ENCODE peak calls at places on chromosomes 16 and 17, in eight cellular contexts. One of them, this sample, is unnamed.

GRCh38 chr17:2087597-2088211 is 32.8 kb downstream of the HIC1 start:
- DNase-seq in NCI-H1105: no peak
- DNase-seq in activated CD4-positive, CD25-positive, alpha-beta regulatory T cell: no peak
- DNase-seq in NCI-H1417: no peak
- DNase-seq in HCEC 1CT: no peak
- DNase-seq in activated T-helper 1 cell treated with anti-CD3 and anti-CD28 coated beads, Interleukin-2, amount 50 U/mL, for 16 hours: no peak
- DNase-seq in stimulated activated CD8-positive, alpha-beta memory T cell treated with anti-CD3 and anti-CD28 coated beads, Interleukin-15, amount 100 ng/mL, for 48 hours: peak; percentile 55
- DNase-seq in left cardiac atrium: peak; percentile 62
- DNase-seq in this sample: no peak

GRCh38 chr17:39606434-39607056 is 1.2 kb downstream of the NEUROD2 start:
- DNase-seq in NCI-H1105: no peak
- DNase-seq in activated CD4-positive, CD25-positive, alpha-beta regulatory T cell: no peak
- DNase-seq in NCI-H1417: no peak
- DNase-seq in HCEC 1CT: no peak
- DNase-seq in activated T-helper 1 cell treated with anti-CD3 and anti-CD28 coated beads, Interleukin-2, amount 50 U/mL, for 16 hours: no peak
- DNase-seq in stimulated activated CD8-positive, alpha-beta memory T cell treated with anti-CD3 and anti-CD28 coated beads, Interleukin-15, amount 100 ng/mL, for 48 hours: no peak
- DNase-seq in left cardiac atrium: no peak
- DNase-seq in this sample: no peak

GRCh38 chr17:57086069-57086930 is 1.3 kb downstream of the AKAP1 start:
- DNase-seq in NCI-H1105: peak; percentile 30
- DNase-seq in activated CD4-positive, CD25-positive, alpha-beta regulatory T cell: no peak
- DNase-seq in NCI-H1417: peak; percentile 32
- DNase-seq in HCEC 1CT: peak; percentile 20
- DNase-seq in activated T-helper 1 cell treated with anti-CD3 and anti-CD28 coated beads, Interleukin-2, amount 50 U/mL, for 16 hours: no peak
- DNase-seq in stimulated activated CD8-positive, alpha-beta memory T cell treated with anti-CD3 and anti-CD28 coated beads, Interleukin-15, amount 100 ng/mL, for 48 hours: no peak
- DNase-seq in left cardiac atrium: no peak
- DNase-seq in this sample: peak; percentile 38

GRCh38 chr17:44557653-44558285 is 485 bp downstream of the FZD2 start:
- DNase-seq in NCI-H1105: no peak
- DNase-seq in activated CD4-positive, CD25-positive, alpha-beta regulatory T cell: no peak
- DNase-seq in NCI-H1417: peak; percentile 20
- DNase-seq in HCEC 1CT: peak; percentile 67
- DNase-seq in activated T-helper 1 cell treated with anti-CD3 and anti-CD28 coated beads, Interleukin-2, amount 50 U/mL, for 16 hours: no peak
- DNase-seq in stimulated activated CD8-positive, alpha-beta memory T cell treated with anti-CD3 and anti-CD28 coated beads, Interleukin-15, amount 100 ng/mL, for 48 hours: no peak
- DNase-seq in left cardiac atrium: peak; percentile 46
- DNase-seq in this sample: no peak

GRCh38 chr16:86211800-86212199 is 298.5 kb upstream of the FOXF1 start:
- DNase-seq in NCI-H1105: no peak
- DNase-seq in activated CD4-positive, CD25-positive, alpha-beta regulatory T cell: no peak
- DNase-seq in NCI-H1417: no peak
- DNase-seq in HCEC 1CT: no peak
- DNase-seq in activated T-helper 1 cell treated with anti-CD3 and anti-CD28 coated beads, Interleukin-2, amount 50 U/mL, for 16 hours: no peak
- DNase-seq in stimulated activated CD8-positive, alpha-beta memory T cell treated with anti-CD3 and anti-CD28 coated beads, Interleukin-15, amount 100 ng/mL, for 48 hours: no peak
- DNase-seq in left cardiac atrium: no peak
- DNase-seq in this sample: no peak

GRCh38 chr16:83781-84615 is 6.0 kb downstream of the MPG start:
- DNase-seq in NCI-H1105: peak; percentile 64
- DNase-seq in activated CD4-positive, CD25-positive, alpha-beta regulatory T cell: no peak
- DNase-seq in NCI-H1417: no peak
- DNase-seq in HCEC 1CT: peak; percentile 41
- DNase-seq in activated T-helper 1 cell treated with anti-CD3 and anti-CD28 coated beads, Interleukin-2, amount 50 U/mL, for 16 hours: no peak
- DNase-seq in stimulated activated CD8-positive, alpha-beta memory T cell treated with anti-CD3 and anti-CD28 coated beads, Interleukin-15, amount 100 ng/mL, for 48 hours: peak; percentile 36
- DNase-seq in left cardiac atrium: peak; percentile 65
- DNase-seq in this sample: no peak

GRCh38 chr17:77957215-77957868 is 1.2 kb upstream of the TNRC6C start:
- DNase-seq in NCI-H1105: no peak
- DNase-seq in activated CD4-positive, CD25-positive, alpha-beta regulatory T cell: no peak
- DNase-seq in NCI-H1417: no peak
- DNase-seq in HCEC 1CT: no peak
- DNase-seq in activated T-helper 1 cell treated with anti-CD3 and anti-CD28 coated beads, Interleukin-2, amount 50 U/mL, for 16 hours: no peak
- DNase-seq in stimulated activated CD8-positive, alpha-beta memory T cell treated with anti-CD3 and anti-CD28 coated beads, Interleukin-15, amount 100 ng/mL, for 48 hours: no peak
- DNase-seq in left cardiac atrium: no peak
- DNase-seq in this sample: no peak

GRCh38 chr16:56682703-56683397 is 580 bp downstream of the MT1X start:
- DNase-seq in NCI-H1105: no peak
- DNase-seq in activated CD4-positive, CD25-positive, alpha-beta regulatory T cell: no peak
- DNase-seq in NCI-H1417: no peak
- DNase-seq in HCEC 1CT: no peak
- DNase-seq in activated T-helper 1 cell treated with anti-CD3 and anti-CD28 coated beads, Interleukin-2, amount 50 U/mL, for 16 hours: no peak
- DNase-seq in stimulated activated CD8-positive, alpha-beta memory T cell treated with anti-CD3 and anti-CD28 coated beads, Interleukin-15, amount 100 ng/mL, for 48 hours: no peak
- DNase-seq in left cardiac atrium: peak; percentile 42
- DNase-seq in this sample: no peak

GRCh38 chr16:85539629-85540291 is 73.4 kb upstream of the GSE1 start:
- DNase-seq in NCI-H1105: no peak
- DNase-seq in activated CD4-positive, CD25-positive, alpha-beta regulatory T cell: no peak
- DNase-seq in NCI-H1417: no peak
- DNase-seq in HCEC 1CT: no peak
- DNase-seq in activated T-helper 1 cell treated with anti-CD3 and anti-CD28 coated beads, Interleukin-2, amount 50 U/mL, for 16 hours: no peak
- DNase-seq in stimulated activated CD8-positive, alpha-beta memory T cell treated with anti-CD3 and anti-CD28 coated beads, Interleukin-15, amount 100 ng/mL, for 48 hours: no peak
- DNase-seq in left cardiac atrium: no peak
- DNase-seq in this sample: no peak

GRCh38 chr17:34565715-34566114 is 13.7 kb upstream of the TMEM132E start:
- DNase-seq in NCI-H1105: no peak
- DNase-seq in activated CD4-positive, CD25-positive, alpha-beta regulatory T cell: no peak
- DNase-seq in NCI-H1417: no peak
- DNase-seq in HCEC 1CT: no peak
- DNase-seq in activated T-helper 1 cell treated with anti-CD3 and anti-CD28 coated beads, Interleukin-2, amount 50 U/mL, for 16 hours: no peak
- DNase-seq in stimulated activated CD8-positive, alpha-beta memory T cell treated with anti-CD3 and anti-CD28 coated beads, Interleukin-15, amount 100 ng/mL, for 48 hours: no peak
- DNase-seq in left cardiac atrium: no peak
- DNase-seq in this sample: no peak

GRCh38 chr16:53692146-53692545 is 11.5 kb downstream of the RPGRIP1L start:
- DNase-seq in NCI-H1105: no peak
- DNase-seq in activated CD4-positive, CD25-positive, alpha-beta regulatory T cell: no peak
- DNase-seq in NCI-H1417: no peak
- DNase-seq in HCEC 1CT: no peak
- DNase-seq in activated T-helper 1 cell treated with anti-CD3 and anti-CD28 coated beads, Interleukin-2, amount 50 U/mL, for 16 hours: no peak
- DNase-seq in stimulated activated CD8-positive, alpha-beta memory T cell treated with anti-CD3 and anti-CD28 coated beads, Interleukin-15, amount 100 ng/mL, for 48 hours: no peak
- DNase-seq in left cardiac atrium: no peak
- DNase-seq in this sample: no peak

GRCh38 chr16:86768999-86769398 is 190.7 kb downstream of the FOXL1 start:
- DNase-seq in NCI-H1105: no peak
- DNase-seq in activated CD4-positive, CD25-positive, alpha-beta regulatory T cell: no peak
- DNase-seq in NCI-H1417: no peak
- DNase-seq in HCEC 1CT: no peak
- DNase-seq in activated T-helper 1 cell treated with anti-CD3 and anti-CD28 coated beads, Interleukin-2, amount 50 U/mL, for 16 hours: no peak
- DNase-seq in stimulated activated CD8-positive, alpha-beta memory T cell treated with anti-CD3 and anti-CD28 coated beads, Interleukin-15, amount 100 ng/mL, for 48 hours: no peak
- DNase-seq in left cardiac atrium: no peak
- DNase-seq in this sample: no peak

GRCh38 chr17:33756021-33756420 is 462.9 kb upstream of the ASIC2 start:
- DNase-seq in NCI-H1105: no peak
- DNase-seq in activated CD4-positive, CD25-positive, alpha-beta regulatory T cell: no peak
- DNase-seq in NCI-H1417: no peak
- DNase-seq in HCEC 1CT: no peak
- DNase-seq in activated T-helper 1 cell treated with anti-CD3 and anti-CD28 coated beads, Interleukin-2, amount 50 U/mL, for 16 hours: no peak
- DNase-seq in stimulated activated CD8-positive, alpha-beta memory T cell treated with anti-CD3 and anti-CD28 coated beads, Interleukin-15, amount 100 ng/mL, for 48 hours: no peak
- DNase-seq in left cardiac atrium: no peak
- DNase-seq in this sample: no peak

GRCh38 chr17:29342148-29342765 is 47.9 kb upstream of the TAOK1 start:
- DNase-seq in NCI-H1105: no peak
- DNase-seq in activated CD4-positive, CD25-positive, alpha-beta regulatory T cell: no peak
- DNase-seq in NCI-H1417: no peak
- DNase-seq in HCEC 1CT: no peak
- DNase-seq in activated T-helper 1 cell treated with anti-CD3 and anti-CD28 coated beads, Interleukin-2, amount 50 U/mL, for 16 hours: no peak
- DNase-seq in stimulated activated CD8-positive, alpha-beta memory T cell treated with anti-CD3 and anti-CD28 coated beads, Interleukin-15, amount 100 ng/mL, for 48 hours: no peak
- DNase-seq in left cardiac atrium: no peak
- DNase-seq in this sample: no peak

GRCh38 chr17:14301761-14302401 is 1.0 kb downstream of the HS3ST3B1 start:
- DNase-seq in NCI-H1105: no peak
- DNase-seq in activated CD4-positive, CD25-positive, alpha-beta regulatory T cell: peak; percentile 37
- DNase-seq in NCI-H1417: no peak
- DNase-seq in HCEC 1CT: peak; percentile 64
- DNase-seq in activated T-helper 1 cell treated with anti-CD3 and anti-CD28 coated beads, Interleukin-2, amount 50 U/mL, for 16 hours: peak; percentile 40
- DNase-seq in stimulated activated CD8-positive, alpha-beta memory T cell treated with anti-CD3 and anti-CD28 coated beads, Interleukin-15, amount 100 ng/mL, for 48 hours: no peak
- DNase-seq in left cardiac atrium: peak; percentile 41
- DNase-seq in this sample: peak; percentile 52

GRCh38 chr17:570403-570802 is 144.2 kb downstream of the VPS53 start:
- DNase-seq in NCI-H1105: no peak
- DNase-seq in activated CD4-positive, CD25-positive, alpha-beta regulatory T cell: no peak
- DNase-seq in NCI-H1417: no peak
- DNase-seq in HCEC 1CT: no peak
- DNase-seq in activated T-helper 1 cell treated with anti-CD3 and anti-CD28 coated beads, Interleukin-2, amount 50 U/mL, for 16 hours: no peak
- DNase-seq in stimulated activated CD8-positive, alpha-beta memory T cell treated with anti-CD3 and anti-CD28 coated beads, Interleukin-15, amount 100 ng/mL, for 48 hours: no peak
- DNase-seq in left cardiac atrium: no peak
- DNase-seq in this sample: no peak

GRCh38 chr16:66116163-66116792 is 250.2 kb upstream of the CDH5 start:
- DNase-seq in NCI-H1105: no peak
- DNase-seq in activated CD4-positive, CD25-positive, alpha-beta regulatory T cell: no peak
- DNase-seq in NCI-H1417: no peak
- DNase-seq in HCEC 1CT: no peak
- DNase-seq in activated T-helper 1 cell treated with anti-CD3 and anti-CD28 coated beads, Interleukin-2, amount 50 U/mL, for 16 hours: no peak
- DNase-seq in stimulated activated CD8-positive, alpha-beta memory T cell treated with anti-CD3 and anti-CD28 coated beads, Interleukin-15, amount 100 ng/mL, for 48 hours: no peak
- DNase-seq in left cardiac atrium: no peak
- DNase-seq in this sample: no peak

GRCh38 chr17:19440421-19440820 is 29.4 kb downstream of the RNF112 start:
- DNase-seq in NCI-H1105: no peak
- DNase-seq in activated CD4-positive, CD25-positive, alpha-beta regulatory T cell: no peak
- DNase-seq in NCI-H1417: no peak
- DNase-seq in HCEC 1CT: no peak
- DNase-seq in activated T-helper 1 cell treated with anti-CD3 and anti-CD28 coated beads, Interleukin-2, amount 50 U/mL, for 16 hours: no peak
- DNase-seq in stimulated activated CD8-positive, alpha-beta memory T cell treated with anti-CD3 and anti-CD28 coated beads, Interleukin-15, amount 100 ng/mL, for 48 hours: no peak
- DNase-seq in left cardiac atrium: no peak
- DNase-seq in this sample: no peak

GRCh38 chr16:1787322-1788094 is 4.7 kb downstream of the NUBP2 start:
- DNase-seq in NCI-H1105: no peak
- DNase-seq in activated CD4-positive, CD25-positive, alpha-beta regulatory T cell: no peak
- DNase-seq in NCI-H1417: no peak
- DNase-seq in HCEC 1CT: no peak
- DNase-seq in activated T-helper 1 cell treated with anti-CD3 and anti-CD28 coated beads, Interleukin-2, amount 50 U/mL, for 16 hours: no peak
- DNase-seq in stimulated activated CD8-positive, alpha-beta memory T cell treated with anti-CD3 and anti-CD28 coated beads, Interleukin-15, amount 100 ng/mL, for 48 hours: no peak
- DNase-seq in left cardiac atrium: peak; percentile 14
- DNase-seq in this sample: no peak

GRCh38 chr17:31593806-31594205 is 202.3 kb downstream of the RAB11FIP4 start:
- DNase-seq in NCI-H1105: no peak
- DNase-seq in activated CD4-positive, CD25-positive, alpha-beta regulatory T cell: no peak
- DNase-seq in NCI-H1417: no peak
- DNase-seq in HCEC 1CT: peak; percentile 34
- DNase-seq in activated T-helper 1 cell treated with anti-CD3 and anti-CD28 coated beads, Interleukin-2, amount 50 U/mL, for 16 hours: no peak
- DNase-seq in stimulated activated CD8-positive, alpha-beta memory T cell treated with anti-CD3 and anti-CD28 coated beads, Interleukin-15, amount 100 ng/mL, for 48 hours: no peak
- DNase-seq in left cardiac atrium: no peak
- DNase-seq in this sample: no peak

GRCh38 chr16:89024546-89024945 is 47.5 kb upstream of the CBFA2T3 start:
- DNase-seq in NCI-H1105: no peak
- DNase-seq in activated CD4-positive, CD25-positive, alpha-beta regulatory T cell: no peak
- DNase-seq in NCI-H1417: no peak
- DNase-seq in HCEC 1CT: no peak
- DNase-seq in activated T-helper 1 cell treated with anti-CD3 and anti-CD28 coated beads, Interleukin-2, amount 50 U/mL, for 16 hours: no peak
- DNase-seq in stimulated activated CD8-positive, alpha-beta memory T cell treated with anti-CD3 and anti-CD28 coated beads, Interleukin-15, amount 100 ng/mL, for 48 hours: no peak
- DNase-seq in left cardiac atrium: peak; percentile 5
- DNase-seq in this sample: no peak

GRCh38 chr16:397135-397661 is at the start of gene NME4:
- DNase-seq in NCI-H1105: peak; percentile 13
- DNase-seq in activated CD4-positive, CD25-positive, alpha-beta regulatory T cell: no peak
- DNase-seq in NCI-H1417: no peak
- DNase-seq in HCEC 1CT: peak; percentile 23
- DNase-seq in activated T-helper 1 cell treated with anti-CD3 and anti-CD28 coated beads, Interleukin-2, amount 50 U/mL, for 16 hours: no peak
- DNase-seq in stimulated activated CD8-positive, alpha-beta memory T cell treated with anti-CD3 and anti-CD28 coated beads, Interleukin-15, amount 100 ng/mL, for 48 hours: no peak
- DNase-seq in left cardiac atrium: peak; percentile 52
- DNase-seq in this sample: no peak

GRCh38 chr16:376817-377418 is 4.9 kb downstream of the PGAP6 start:
- DNase-seq in NCI-H1105: no peak
- DNase-seq in activated CD4-positive, CD25-positive, alpha-beta regulatory T cell: no peak
- DNase-seq in NCI-H1417: no peak
- DNase-seq in HCEC 1CT: no peak
- DNase-seq in activated T-helper 1 cell treated with anti-CD3 and anti-CD28 coated beads, Interleukin-2, amount 50 U/mL, for 16 hours: no peak
- DNase-seq in stimulated activated CD8-positive, alpha-beta memory T cell treated with anti-CD3 and anti-CD28 coated beads, Interleukin-15, amount 100 ng/mL, for 48 hours: no peak
- DNase-seq in left cardiac atrium: no peak
- DNase-seq in this sample: no peak

GRCh38 chr16:72188512-72188911 is 16.6 kb upstream of the PMFBP1 start:
- DNase-seq in NCI-H1105: no peak
- DNase-seq in activated CD4-positive, CD25-positive, alpha-beta regulatory T cell: no peak
- DNase-seq in NCI-H1417: no peak
- DNase-seq in HCEC 1CT: no peak
- DNase-seq in activated T-helper 1 cell treated with anti-CD3 and anti-CD28 coated beads, Interleukin-2, amount 50 U/mL, for 16 hours: no peak
- DNase-seq in stimulated activated CD8-positive, alpha-beta memory T cell treated with anti-CD3 and anti-CD28 coated beads, Interleukin-15, amount 100 ng/mL, for 48 hours: no peak
- DNase-seq in left cardiac atrium: no peak
- DNase-seq in this sample: no peak

GRCh38 chr17:41651625-41652460 is 27.5 kb upstream of the KRT17 start:
- DNase-seq in NCI-H1105: no peak
- DNase-seq in activated CD4-positive, CD25-positive, alpha-beta regulatory T cell: no peak
- DNase-seq in NCI-H1417: no peak
- DNase-seq in HCEC 1CT: no peak
- DNase-seq in activated T-helper 1 cell treated with anti-CD3 and anti-CD28 coated beads, Interleukin-2, amount 50 U/mL, for 16 hours: no peak
- DNase-seq in stimulated activated CD8-positive, alpha-beta memory T cell treated with anti-CD3 and anti-CD28 coated beads, Interleukin-15, amount 100 ng/mL, for 48 hours: no peak
- DNase-seq in left cardiac atrium: no peak
- DNase-seq in this sample: no peak

GRCh38 chr17:2388020-2388704 is 12.7 kb downstream of the MNT start:
- DNase-seq in NCI-H1105: no peak
- DNase-seq in activated CD4-positive, CD25-positive, alpha-beta regulatory T cell: no peak
- DNase-seq in NCI-H1417: peak; percentile 86
- DNase-seq in HCEC 1CT: no peak
- DNase-seq in activated T-helper 1 cell treated with anti-CD3 and anti-CD28 coated beads, Interleukin-2, amount 50 U/mL, for 16 hours: no peak
- DNase-seq in stimulated activated CD8-positive, alpha-beta memory T cell treated with anti-CD3 and anti-CD28 coated beads, Interleukin-15, amount 100 ng/mL, for 48 hours: no peak
- DNase-seq in left cardiac atrium: no peak
- DNase-seq in this sample: no peak